ENCODE peak calls at places on chromosomes 11 and 22, in six cellular contexts. One of them, this sample, is unnamed. For H3K27me3, the result is how much of the 10 kb centered on the place peaks cover.

GRCh38 chr11:58867556-58867955 is 23.1 kb upstream of the GLYATL2 start:
- DNase-seq in sigmoid colon: no peak
- DNase-seq in uterus: no peak
- DNase-seq in breast epithelium: no peak
- DNase-seq in kidney epithelial cell: no peak
- DNase-seq in tibial nerve: no peak
- DNase-seq in this sample: no peak

GRCh38 chr11:66343176-66343575 is 1.7 kb downstream of the BRMS1 start:
- DNase-seq in sigmoid colon: peak
- DNase-seq in uterus: no peak
- DNase-seq in breast epithelium: no peak
- DNase-seq in kidney epithelial cell: no peak
- DNase-seq in tibial nerve: no peak
- DNase-seq in this sample: no peak

GRCh38 chr11:71065794-71066193 is 186.6 kb downstream of the SHANK2 start:
- DNase-seq in sigmoid colon: no peak
- DNase-seq in uterus: no peak
- DNase-seq in breast epithelium: no peak
- DNase-seq in kidney epithelial cell: no peak
- DNase-seq in tibial nerve: no peak
- DNase-seq in this sample: no peak

GRCh38 chr11:38680166-38680565 is 2082.1 kb upstream of the RAG2 start:
- DNase-seq in sigmoid colon: no peak
- DNase-seq in uterus: no peak
- DNase-seq in breast epithelium: no peak
- DNase-seq in kidney epithelial cell: no peak
- DNase-seq in tibial nerve: no peak
- DNase-seq in this sample: no peak

GRCh38 chr11:824292-824880 is 3.3 kb upstream of the CRACR2B start:
- DNase-seq in sigmoid colon: no peak
- DNase-seq in uterus: no peak
- DNase-seq in breast epithelium: no peak
- DNase-seq in kidney epithelial cell: no peak
- DNase-seq in tibial nerve: no peak
- DNase-seq in this sample: no peak

GRCh38 chr11:57663975-57664374 is 3.9 kb upstream of the ZDHHC5 start:
- DNase-seq in sigmoid colon: no peak
- DNase-seq in uterus: no peak
- DNase-seq in breast epithelium: no peak
- DNase-seq in kidney epithelial cell: no peak
- DNase-seq in tibial nerve: no peak
- DNase-seq in this sample: no peak

GRCh38 chr11:58772719-58773285 is 41.1 kb upstream of the GLYAT start:
- DNase-seq in sigmoid colon: no peak
- DNase-seq in uterus: no peak
- DNase-seq in breast epithelium: no peak
- DNase-seq in kidney epithelial cell: no peak
- DNase-seq in tibial nerve: no peak
- DNase-seq in this sample: no peak

GRCh38 chr22:30830907-30831306 is 136.2 kb downstream of the OSBP2 start:
- DNase-seq in sigmoid colon: no peak
- DNase-seq in uterus: no peak
- DNase-seq in breast epithelium: peak
- DNase-seq in kidney epithelial cell: peak
- DNase-seq in tibial nerve: no peak
- DNase-seq in this sample: peak

GRCh38 chr22:30694638-30695350 is at the start of gene OSBP2:
- DNase-seq in sigmoid colon: peak
- DNase-seq in uterus: peak
- DNase-seq in breast epithelium: no peak
- DNase-seq in kidney epithelial cell: no peak
- DNase-seq in tibial nerve: no peak
- DNase-seq in this sample: no peak

GRCh38 chr22:42794551-42795510 is 62.2 kb downstream of the ARFGAP3 start:
- DNase-seq in sigmoid colon: no peak
- DNase-seq in uterus: no peak
- DNase-seq in breast epithelium: no peak
- DNase-seq in kidney epithelial cell: no peak
- DNase-seq in tibial nerve: no peak
- DNase-seq in this sample: no peak

GRCh38 chr22:20017622-20017958 is 967 bp upstream of the ARVCF start:
- DNase-seq in sigmoid colon: no peak
- DNase-seq in uterus: no peak
- DNase-seq in breast epithelium: no peak
- DNase-seq in kidney epithelial cell: no peak
- DNase-seq in tibial nerve: no peak
- DNase-seq in this sample: no peak
- H3K4me3 ChIP-seq in sigmoid colon: no peak
- H3K4me3 ChIP-seq in uterus: no peak
- H3K4me3 ChIP-seq in breast epithelium: peak
- H3K4me3 ChIP-seq in kidney epithelial cell: no peak
- H3K4me3 ChIP-seq in tibial nerve: no peak
- H3K4me3 ChIP-seq in this sample: no peak

GRCh38 chr11:13354335-13354734 is 76.7 kb downstream of the BMAL1 start:
- DNase-seq in sigmoid colon: no peak
- DNase-seq in uterus: no peak
- DNase-seq in breast epithelium: no peak
- DNase-seq in kidney epithelial cell: no peak
- DNase-seq in tibial nerve: no peak
- DNase-seq in this sample: no peak
- TF ChIP-seq CTCF in sigmoid colon: no peak
- TF ChIP-seq CTCF in uterus: no peak
- TF ChIP-seq CTCF in breast epithelium: no peak
- TF ChIP-seq CTCF in kidney epithelial cell: peak
- TF ChIP-seq CTCF in tibial nerve: no peak
- TF ChIP-seq CTCF in this sample: peak

GRCh38 chr11:1889941-1890855 is 1.5 kb downstream of the PRR33 start:
- DNase-seq in sigmoid colon: no peak
- DNase-seq in uterus: no peak
- DNase-seq in breast epithelium: no peak
- DNase-seq in kidney epithelial cell: no peak
- DNase-seq in tibial nerve: no peak
- DNase-seq in this sample: no peak

GRCh38 chr11:1890856-1891830 is 552 bp downstream of the PRR33 start:
- DNase-seq in sigmoid colon: peak
- DNase-seq in uterus: no peak
- DNase-seq in breast epithelium: no peak
- DNase-seq in kidney epithelial cell: no peak
- DNase-seq in tibial nerve: no peak
- DNase-seq in this sample: no peak

GRCh38 chr11:1888811-1889526 is 2.7 kb downstream of the PRR33 start:
- DNase-seq in sigmoid colon: no peak
- DNase-seq in uterus: no peak
- DNase-seq in breast epithelium: no peak
- DNase-seq in kidney epithelial cell: no peak
- DNase-seq in tibial nerve: no peak
- DNase-seq in this sample: no peak

GRCh38 chr11:1888347-1888753 is 3.3 kb downstream of the PRR33 start:
- DNase-seq in sigmoid colon: peak
- DNase-seq in uterus: no peak
- DNase-seq in breast epithelium: no peak
- DNase-seq in kidney epithelial cell: no peak
- DNase-seq in tibial nerve: no peak
- DNase-seq in this sample: no peak

DNA sequence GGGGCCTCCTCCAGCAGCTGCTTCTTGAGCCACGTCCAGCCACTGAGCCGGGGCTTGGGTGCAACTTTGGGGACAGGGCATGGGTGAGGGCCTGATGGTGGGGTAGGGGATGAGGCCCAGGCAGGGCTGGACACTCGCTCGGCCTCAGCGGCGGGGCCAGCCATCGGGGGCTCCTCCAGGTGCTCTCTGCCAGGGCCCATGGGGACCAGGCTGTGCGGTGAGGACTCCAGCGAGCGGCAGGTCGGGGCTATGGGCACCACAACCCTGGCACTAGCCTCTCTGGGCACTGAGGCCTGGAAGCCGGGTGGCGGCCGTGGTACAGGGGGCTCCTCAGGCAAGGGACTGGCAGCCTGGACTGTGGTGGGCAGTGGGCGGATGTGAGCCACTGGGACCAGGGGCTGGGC is 2.2 kb downstream of the PRR33 start:
- DNase-seq in sigmoid colon: no peak
- DNase-seq in uterus: no peak
- DNase-seq in breast epithelium: no peak
- DNase-seq in kidney epithelial cell: no peak
- DNase-seq in tibial nerve: no peak
- DNase-seq in this sample: no peak
- H3K27me3 ChIP-seq in sigmoid colon: under half
- H3K27me3 ChIP-seq in uterus: under half
- H3K27me3 ChIP-seq in breast epithelium: under half
- H3K27me3 ChIP-seq in kidney epithelial cell: under half
- H3K27me3 ChIP-seq in tibial nerve: under half
- H3K27me3 ChIP-seq in this sample: under half

DNA sequence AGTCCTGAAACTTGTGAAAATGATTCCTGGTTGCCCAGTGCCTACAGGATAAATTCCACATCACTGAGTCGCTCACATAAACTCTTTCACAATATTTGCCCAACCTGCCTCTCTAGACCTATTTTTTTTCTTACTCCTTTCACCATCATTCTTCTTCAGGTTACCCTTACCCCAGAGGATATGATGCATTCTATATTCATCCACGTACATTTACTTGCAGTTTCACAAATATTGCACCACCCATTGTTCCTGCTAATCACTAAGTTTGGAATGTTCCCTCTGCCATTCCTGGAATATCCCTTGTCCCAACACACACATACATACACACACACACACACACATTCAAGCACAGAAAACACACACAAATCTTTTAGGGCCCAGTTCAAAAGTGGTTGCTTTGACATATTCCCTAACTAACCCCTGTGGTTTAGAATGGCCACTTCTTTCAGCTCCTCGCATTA is 379.5 kb downstream of the ETS1 start:
- DNase-seq in sigmoid colon: no peak
- DNase-seq in uterus: no peak
- DNase-seq in breast epithelium: no peak
- DNase-seq in kidney epithelial cell: peak
- DNase-seq in tibial nerve: no peak
- DNase-seq in this sample: peak
- H3K4me3 ChIP-seq in sigmoid colon: no peak
- H3K4me3 ChIP-seq in uterus: no peak
- H3K4me3 ChIP-seq in breast epithelium: no peak
- H3K4me3 ChIP-seq in kidney epithelial cell: no peak
- H3K4me3 ChIP-seq in tibial nerve: no peak
- H3K4me3 ChIP-seq in this sample: no peak

GRCh38 chr11:114587398-114587953 is 8.1 kb downstream of the NXPE4 start:
- DNase-seq in sigmoid colon: no peak
- DNase-seq in uterus: no peak
- DNase-seq in breast epithelium: no peak
- DNase-seq in kidney epithelial cell: no peak
- DNase-seq in tibial nerve: no peak
- DNase-seq in this sample: no peak

DNA sequence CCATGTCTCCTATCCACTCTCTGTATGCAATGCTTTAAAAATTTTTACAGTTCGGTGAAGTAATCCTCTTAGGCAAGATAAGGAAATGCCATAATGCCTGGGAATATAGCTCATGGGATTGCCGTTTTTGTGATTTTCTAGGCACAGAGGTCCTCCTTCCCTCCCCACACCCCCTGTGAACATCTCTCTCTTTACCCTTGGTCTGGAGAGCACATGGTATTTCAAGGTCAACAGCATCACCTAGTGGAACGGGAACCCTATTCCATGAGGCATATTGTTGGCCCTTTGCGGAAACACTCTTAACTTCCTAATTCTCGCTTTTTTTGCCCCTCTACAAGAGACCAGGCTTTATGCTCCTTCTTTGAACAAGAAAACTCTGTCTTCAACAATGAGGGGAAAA is 8.8 kb downstream of the NXPE4 start:
- DNase-seq in sigmoid colon: no peak
- DNase-seq in uterus: no peak
- DNase-seq in breast epithelium: no peak
- DNase-seq in kidney epithelial cell: no peak
- DNase-seq in tibial nerve: no peak
- DNase-seq in this sample: no peak
- TF ChIP-seq CTCF in sigmoid colon: no peak
- TF ChIP-seq CTCF in uterus: no peak
- TF ChIP-seq CTCF in breast epithelium: no peak
- TF ChIP-seq CTCF in kidney epithelial cell: no peak
- TF ChIP-seq CTCF in tibial nerve: no peak
- TF ChIP-seq CTCF in this sample: peak